ENCODE peak calls at places on chromosomes 2 and 18, in five cellular contexts. L is stimulated activated CD4-positive, alpha-beta T cell treated with anti-CD3 and anti-CD28 coated beads, Interleukin-15, amount 100 ng/mL, for 24 hours; V is DMS 273 treated with DMSO at 0.1 percent for 48 hours; G is spleen; X is activated CD4-positive, alpha-beta T cell treated with anti-CD3 and anti-CD28 coated beads, Interleukin-2, amount 50 U/mL, for 1 hour. I is an unnamed sample.

GRCh38 chr2:144137705-144138428 is 382.1 kb downstream of the ZEB2 start:
- DNase-seq in L (no peak), V (no peak), G (no peak), X (no peak), I (no peak)

GRCh38 chr2:62307469-62308389 is 111.8 kb downstream of the B3GNT2 start:
- DNase-seq in G (no peak), X (no peak), L (no peak), V (no peak), I (peak)

GRCh38 chr2:163011035-163011434 is 172.5 kb upstream of the KCNH7 start:
- DNase-seq in G (no peak), L (no peak), X (no peak), V (no peak), I (no peak)

GRCh38 chr2:62372824-62373223 is 133.2 kb downstream of the TMEM17 start:
- DNase-seq in G (no peak), L (no peak), X (no peak), V (no peak), I (no peak)

GRCh38 chr2:239551206-239551605 is 150.4 kb upstream of the HDAC4 start:
- DNase-seq in L (no peak), V (no peak), X (no peak), G (peak), I (no peak)

GRCh38 chr2:161166538-161167409 is 6.5 kb downstream of the TANK start:
- DNase-seq in G (no peak), V (no peak), X (no peak), L (peak), I (peak)

GRCh38 chr2:132975490-132976105 is 305.6 kb upstream of the LYPD1 start:
- DNase-seq in L (no peak), G (no peak), X (no peak), V (no peak), I (no peak)

GRCh38 chr2:142299021-142299420 is 168.2 kb upstream of the LRP1B start:
- DNase-seq in X (no peak), G (no peak), V (no peak), L (no peak), I (peak)

GRCh38 chr2:238404406-238405216 is 22.1 kb upstream of the ASB1 start:
- DNase-seq in X (no peak), L (no peak), V (no peak), G (no peak), I (no peak)

GRCh38 chr2:120469486-120469885 is 123.5 kb downstream of the INHBB start:
- DNase-seq in L (no peak), V (no peak), G (peak), X (no peak), I (no peak)

GRCh38 chr2:54983345-54984235 is 66.7 kb downstream of the RTN4 start:
- DNase-seq in V (no peak), L (no peak), X (no peak), G (no peak), I (peak)

GRCh38 chr2:57552885-57553284 is 493.7 kb upstream of the VRK2 start:
- DNase-seq in X (no peak), V (no peak), G (no peak), L (no peak), I (no peak)

GRCh38 chr2:231050018-231050901 is 6.4 kb upstream of the PSMD1 start:
- DNase-seq in V (no peak), L (no peak), G (no peak), X (no peak), I (no peak)

GRCh38 chr18:28177828-28178635 is 1.1 kb upstream of the CDH2 start:
- DNase-seq in L (peak), X (no peak), G (no peak), V (no peak), I (peak)

GRCh38 chr18:24560511-24560981 is 100.1 kb downstream of the HRH4 start:
- DNase-seq in X (no peak), G (no peak), L (no peak), V (no peak), I (peak)

GRCh38 chr2:197113221-197113831 is 186.8 kb upstream of the PGAP1 start:
- DNase-seq in X (no peak), G (no peak), L (no peak), V (peak), I (peak)